ENCODE peak calls at places on chromosomes 12 and 14, in five cellular contexts. Y is prostate gland, H is K562, Z is HCT116, P is HepG2. V is an unnamed sample.
A peak's percentile ranks its signal among the peaks of the same experiment; 100 is the strongest.

GRCh38 chr14:96275182-96276112 is 19.4 kb downstream of the BDKRB1 start:
- DNase-seq in Y (peak; percentile 53), H (peak; percentile 64), Z (peak; percentile 29), P (peak; percentile 44), V (peak; percentile 88)

GRCh38 chr14:76699901-76700590 is 61.2 kb upstream of the VASH1 start:
- DNase-seq in Y (no peak), H (no peak), Z (no peak), P (no peak), V (no peak)

GRCh38 chr12:118337194-118337838 is 35.4 kb downstream of the TAOK3 start:
- DNase-seq in Y (peak; percentile 23), H (no peak), Z (no peak), P (no peak), V (no peak)

GRCh38 chr14:76456200-76456599 is 80.3 kb downstream of the ESRRB start:
- DNase-seq in Y (no peak), H (peak; percentile 49), Z (peak; percentile 28), P (peak; percentile 18), V (no peak)

GRCh38 chr14:86057018-86057667 is 527.2 kb downstream of the FLRT2 start:
- DNase-seq in Y (no peak), H (no peak), Z (no peak), P (peak; percentile 6), V (no peak)

GRCh38 chr12:42669471-42669997 is 80.0 kb upstream of the PRICKLE1 start:
- DNase-seq in Y (no peak), H (no peak), Z (no peak), P (no peak), V (no peak)

GRCh38 chr12:117025481-117026151 is 73.6 kb downstream of the TESC start:
- DNase-seq in Y (peak; percentile 80), H (peak; percentile 78), Z (peak; percentile 29), P (peak; percentile 68), V (peak; percentile 88)

GRCh38 chr14:101056446-101056845 is 152.9 kb upstream of the RTL1 start:
- DNase-seq in Y (no peak), H (no peak), Z (no peak), P (no peak), V (no peak)

GRCh38 chr14:55332654-55333570 is 61.7 kb downstream of the FBXO34 start:
- DNase-seq in Y (no peak), H (peak; percentile 27), Z (no peak), P (no peak), V (no peak)

GRCh38 chr14:44463386-44464004 is 43.6 kb downstream of the FSCB start:
- DNase-seq in Y (no peak), H (no peak), Z (no peak), P (no peak), V (no peak)

GRCh38 chr12:120091371-120092090 is 25.0 kb downstream of the RAB35 start:
- DNase-seq in Y (no peak), H (no peak), Z (no peak), P (no peak), V (no peak)

GRCh38 chr14:59081680-59082079 is 106.8 kb upstream of the DAAM1 start:
- DNase-seq in Y (no peak), H (no peak), Z (no peak), P (no peak), V (no peak)

GRCh38 chr12:93664573-93665138 is 12.5 kb upstream of the CRADD start:
- DNase-seq in Y (no peak), H (no peak), Z (no peak), P (peak; percentile 8), V (no peak)

GRCh38 chr12:101732318-101732717 is 6.9 kb downstream of the SYCP3 start:
- DNase-seq in Y (no peak), H (no peak), Z (no peak), P (no peak), V (no peak)

GRCh38 chr12:9910716-9911421 is 21.3 kb downstream of the CLEC2A start:
- DNase-seq in Y (no peak), H (no peak), Z (no peak), P (no peak), V (no peak)
- TF ChIP-seq POLR2A in Y (no peak), H (no peak), Z (no peak), P (no peak), V (no peak)

DNA sequence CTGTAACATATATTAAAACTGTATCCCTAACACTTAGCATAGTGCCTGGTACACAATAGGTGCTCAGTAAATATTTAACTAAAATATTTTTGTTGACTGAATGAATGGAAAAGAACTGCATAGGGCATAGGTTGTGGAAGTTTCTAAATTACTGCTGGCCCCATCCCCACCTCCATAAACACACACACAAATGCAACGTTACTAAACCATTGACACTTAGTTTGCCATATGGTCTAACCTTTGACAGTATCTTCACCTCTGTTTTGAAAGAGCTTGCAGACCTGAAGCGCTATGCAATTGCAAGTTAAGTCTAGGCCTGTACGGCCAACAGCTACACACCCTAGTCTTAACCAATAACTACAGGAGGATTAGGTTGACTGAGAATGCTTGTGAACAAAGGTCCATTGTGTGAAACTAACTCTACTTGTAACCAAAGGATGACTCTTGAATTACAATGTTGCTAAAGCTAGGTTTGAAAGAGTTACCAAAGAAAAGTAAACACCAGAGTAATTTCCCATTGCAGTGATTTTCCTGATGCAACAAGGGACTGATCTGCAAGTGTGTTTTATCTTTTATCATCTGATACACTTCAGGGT is 924 bp upstream of the MANSC1 start:
- DNase-seq in Y (no peak), H (no peak), Z (no peak), P (peak; percentile 97), V (no peak)
- H3K4me3 ChIP-seq in Y (no peak overlapping the region), H (no peak overlapping the region), Z (no peak overlapping the region), P (peak overlapping the region; percentile 83), V (no peak overlapping the region)

DNA sequence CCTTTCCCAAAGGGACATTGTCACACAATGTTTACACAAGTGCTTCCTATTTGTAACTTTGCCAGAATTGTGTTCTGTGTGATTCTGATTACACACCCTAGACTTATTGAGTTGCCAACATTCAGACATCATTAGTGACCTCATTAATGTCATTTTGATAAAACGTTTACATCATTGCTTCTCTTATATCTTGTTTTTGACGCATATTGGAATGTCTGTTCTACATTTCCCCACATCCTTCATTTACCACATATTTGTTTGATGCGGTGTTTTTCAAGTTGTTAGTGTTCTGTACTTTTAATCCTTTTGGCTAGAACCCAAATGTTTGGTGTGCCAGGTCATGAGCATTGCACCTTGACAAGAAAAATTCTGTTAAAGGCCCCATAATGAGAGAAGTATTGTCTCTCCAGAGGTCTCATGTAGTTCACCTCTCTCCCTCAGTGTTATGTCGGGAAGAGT is 305.5 kb downstream of the AEBP2 start:
- DNase-seq in Y (no peak), H (no peak), Z (no peak), P (no peak), V (no peak)
- TF ChIP-seq POLR2AphosphoS5 in Y (peak; percentile 31), H (no peak), Z (no peak), P (no peak), V (no peak)

GRCh38 chr12:112979281-112979680 is 962 bp downstream of the OAS2 start:
- DNase-seq in Y (peak; percentile 29), H (no peak), Z (no peak), P (no peak), V (peak; percentile 84)
- TF ChIP-seq POLR2A in Y (no peak), H (no peak), Z (no peak), P (no peak), V (peak; percentile 67)

GRCh38 chr12:14896477-14897184 is 11.0 kb upstream of the MGP start:
- DNase-seq in Y (no peak), H (no peak), Z (no peak), P (no peak), V (no peak)
- H3K4me3 ChIP-seq in Y (no peak overlapping the region), H (no peak overlapping the region), Z (no peak overlapping the region), P (no peak overlapping the region), V (no peak overlapping the region)

V was measured in spleen.